ENCODE peak calls at places on chromosomes 11 and 22, in nine cellular contexts. D, T, N, F, J, Q, G, O and A are unnamed samples. For H3K9me3, the result is how much of the 10 kb centered on the place peaks cover.

GRCh38 chr22:46633334-46633890 is 13.2 kb downstream of the GRAMD4 start:
- DNase-seq in J (no peak), G (no peak), D (no peak), F (no peak), O (peak), T (no peak), Q (no peak), N (no peak), A (no peak)

GRCh38 chr11:130601141-130601540 is 152.7 kb downstream of the ADAMTS15 start:
- DNase-seq in F (peak), J (no peak), N (peak), Q (peak), T (no peak), G (no peak), O (peak), D (peak), A (no peak)

GRCh38 chr11:81237139-81237538 is 1496.5 kb downstream of the FAM181B start:
- DNase-seq in O (no peak), Q (peak), G (no peak), N (peak), J (peak), F (no peak), D (no peak), T (no peak), A (no peak)

GRCh38 chr22:37501610-37502341 is 15.6 kb upstream of the MFNG start:
- DNase-seq in D (peak), F (peak), T (peak), N (peak), J (peak), O (no peak), G (peak), Q (peak), A (peak)

GRCh38 chr11:8706673-8707432 is 24.3 kb downstream of the RPL27A start:
- DNase-seq in J (no peak), F (no peak), G (no peak), T (no peak), N (no peak), Q (no peak), O (no peak), D (no peak), A (no peak)

GRCh38 chr11:12235945-12236743 is 125.8 kb downstream of the MICAL2 start:
- DNase-seq in D (no peak), Q (peak), F (no peak), J (peak), O (no peak), N (peak), T (no peak), G (no peak), A (peak)

GRCh38 chr11:36421546-36422155 is 88.4 kb downstream of the TRAF6 start:
- DNase-seq in G (no peak), F (no peak), T (no peak), Q (no peak), N (peak), J (no peak), D (no peak), O (no peak), A (no peak)

GRCh38 chr22:22576244-22576988 is 17.4 kb upstream of the PRAME start:
- DNase-seq in N (peak), D (peak), O (peak), J (peak), Q (peak), F (peak), T (no peak), G (peak), A (no peak)

GRCh38 chr22:47031628-47031915 is 269.1 kb downstream of the TBC1D22A start:
- DNase-seq in J (no peak), D (no peak), O (no peak), N (no peak), T (no peak), F (no peak), G (no peak), Q (no peak), A (no peak)

GRCh38 chr11:114279778-114280532 is 16.2 kb upstream of the NNMT start:
- DNase-seq in Q (peak), D (no peak), J (peak), G (no peak), O (no peak), T (no peak), F (peak), N (peak), A (no peak)

GRCh38 chr11:130522284-130522961 is 74.0 kb downstream of the ADAMTS15 start:
- DNase-seq in T (peak), O (peak), F (peak), Q (peak), J (peak), G (peak), D (peak), N (peak), A (peak)

GRCh38 chr22:33652596-33652995 is 267.7 kb downstream of the LARGE1 start:
- DNase-seq in N (no peak), G (no peak), J (no peak), Q (no peak), F (peak), T (no peak), D (no peak), O (no peak), A (no peak)

GRCh38 chr11:73916435-73916834 is 34.4 kb upstream of the DNAJB13 start:
- DNase-seq in O (no peak), G (no peak), D (no peak), F (no peak), T (no peak), N (no peak), J (no peak), Q (no peak), A (no peak)

GRCh38 chr22:46734830-46735453 is 3.1 kb downstream of the CERK start:
- DNase-seq in J (peak), D (no peak), N (no peak), G (no peak), F (peak), Q (no peak), O (no peak), T (no peak), A (no peak)

GRCh38 chr22:43964314-43964857 is 9.1 kb downstream of the SAMM50 start:
- DNase-seq in O (no peak), T (no peak), Q (no peak), F (no peak), D (no peak), N (no peak), J (no peak), G (no peak), A (no peak)

GRCh38 chr11:45193695-45194094 is 47.3 kb downstream of the PRDM11 start:
- DNase-seq in G (no peak), T (no peak), F (no peak), O (peak), D (no peak), Q (peak), N (no peak), J (no peak), A (no peak)

GRCh38 chr11:63490551-63491239 is at the start of gene PLAAT5:
- DNase-seq in T (no peak), G (peak), D (no peak), F (no peak), N (peak), Q (peak), O (peak), J (no peak), A (no peak)

GRCh38 chr11:91625495-91625894 is 599.1 kb upstream of the FAT3 start:
- DNase-seq in N (peak), D (no peak), O (no peak), G (no peak), Q (no peak), F (no peak), T (no peak), J (peak), A (no peak)

GRCh38 chr22:34111210-34111824 is 191.0 kb upstream of the LARGE1 start:
- DNase-seq in F (peak), Q (peak), J (no peak), T (no peak), O (no peak), G (peak), D (peak), N (peak), A (no peak)

GRCh38 chr11:1119282-1120146 is 38.2 kb upstream of the MUC5AC start:
- DNase-seq in F (peak), D (no peak), N (no peak), O (peak), G (peak), Q (no peak), T (no peak), J (no peak), A (no peak)

GRCh38 chr11:660681-661444 is 23.8 kb downstream of the DRD4 start:
- DNase-seq in F (no peak), O (no peak), J (no peak), D (no peak), G (no peak), N (no peak), T (no peak), Q (no peak), A (no peak)

GRCh38 chr11:73186294-73186850 is 31.7 kb upstream of the P2RY2 start:
- DNase-seq in Q (no peak), G (no peak), D (no peak), T (no peak), J (no peak), N (no peak), F (peak), O (no peak), A (no peak)

GRCh38 chr11:1926156-1927031 is 6.9 kb downstream of the TNNT3 start:
- DNase-seq in Q (no peak), G (no peak), T (no peak), J (no peak), D (peak), F (no peak), N (no peak), O (peak), A (no peak)

GRCh38 chr11:78935408-78936101 is 360.9 kb upstream of the NARS2 start:
- DNase-seq in G (no peak), F (no peak), Q (peak), D (no peak), T (no peak), J (no peak), N (peak), O (no peak), A (no peak)

GRCh38 chr11:68810164-68810563 is 31.6 kb downstream of the CPT1A start:
- DNase-seq in J (no peak), D (peak), T (no peak), O (peak), F (peak), Q (no peak), N (no peak), G (peak), A (no peak)

GRCh38 chr11:118064956-118065355 is 11.9 kb upstream of the TMPRSS4 start:
- DNase-seq in D (no peak), F (no peak), J (no peak), T (no peak), N (no peak), Q (no peak), G (no peak), O (no peak), A (no peak)

GRCh38 chr11:62337682-62338181 is 484 bp downstream of the ASRGL1 start:
- DNase-seq in F (peak), N (no peak), D (peak), J (peak), T (no peak), O (peak), Q (peak), G (peak), A (no peak)

GRCh38 chr22:32396746-32397145 is 15.3 kb downstream of the RTCB start:
- DNase-seq in J (no peak), Q (peak), N (no peak), G (no peak), O (no peak), T (no peak), D (no peak), F (no peak), A (no peak)

GRCh38 chr11:17845431-17845881 is 110.9 kb downstream of the KCNC1 start:
- DNase-seq in G (no peak), Q (peak), N (peak), D (no peak), F (no peak), O (no peak), T (no peak), J (no peak), A (peak)

GRCh38 chr11:100727410-100727809 is 40.3 kb downstream of the ARHGAP42 start:
- DNase-seq in G (no peak), O (no peak), D (peak), N (no peak), Q (peak), F (no peak), T (no peak), J (no peak), A (no peak)

GRCh38 chr22:42308887-42309468 is 38.5 kb upstream of the TCF20 start:
- DNase-seq in J (no peak), F (no peak), D (no peak), G (no peak), O (no peak), N (no peak), Q (no peak), T (no peak), A (no peak)

GRCh38 chr11:27347949-27348879 is 14.8 kb downstream of the CCDC34 start:
- DNase-seq in D (no peak), G (no peak), Q (no peak), F (no peak), J (no peak), O (no peak), N (no peak), T (no peak), A (no peak)

GRCh38 chr11:1946812-1947480 is at the start of gene MRPL23:
- DNase-seq in T (no peak), J (no peak), F (no peak), N (no peak), G (no peak), Q (no peak), D (peak), O (peak), A (no peak)

GRCh38 chr11:69115586-69116560 is 39.9 kb upstream of the SMIM38 start:
- DNase-seq in T (no peak), J (no peak), N (peak), Q (peak), O (peak), D (peak), G (peak), F (no peak), A (no peak)

GRCh38 chr11:47233989-47234668 is 14.5 kb downstream of the ACP2 start:
- DNase-seq in T (no peak), F (peak), Q (peak), D (peak), O (peak), N (peak), J (peak), G (no peak), A (no peak)

GRCh38 chr11:41799747-41800146 is 340.3 kb upstream of the LRRC4C start:
- DNase-seq in Q (no peak), O (no peak), G (no peak), T (no peak), N (no peak), J (no peak), D (no peak), F (no peak), A (no peak)

GRCh38 chr11:97965849-97966646 is 1054.7 kb upstream of the CNTN5 start:
- DNase-seq in D (no peak), J (peak), G (no peak), N (peak), F (no peak), Q (peak), O (no peak), T (no peak), A (peak)

GRCh38 chr11:43270468-43270867 is 41.3 kb upstream of the API5 start:
- DNase-seq in O (no peak), D (no peak), F (no peak), G (no peak), J (no peak), T (no peak), Q (no peak), N (no peak), A (no peak)

GRCh38 chr11:43268161-43268560 is 43.6 kb upstream of the API5 start:
- DNase-seq in D (peak), N (no peak), G (peak), J (no peak), T (no peak), Q (no peak), F (peak), O (peak), A (no peak)

GRCh38 chr11:43269229-43269928 is 42.4 kb upstream of the API5 start:
- DNase-seq in N (no peak), T (no peak), G (no peak), J (no peak), Q (no peak), F (no peak), O (peak), D (peak), A (no peak)

GRCh38 chr11:43268786-43269185 is 43.0 kb upstream of the API5 start:
- DNase-seq in N (no peak), Q (no peak), J (no peak), F (no peak), T (no peak), G (no peak), O (no peak), D (no peak), A (no peak)
- TF ChIP-seq CTCF in N (no peak), Q (no peak), J (no peak), F (no peak), T (no peak), G (no peak), O (no peak), D (no peak), A (no peak)

GRCh38 chr22:40020956-40021355 is 26.2 kb downstream of the FAM83F start:
- DNase-seq in T (no peak), Q (no peak), F (no peak), O (no peak), J (no peak), G (no peak), D (no peak), N (no peak), A (no peak)
- H3K27ac ChIP-seq in T (no peak), Q (no peak), F (no peak), O (no peak), J (no peak), G (no peak), D (no peak), N (no peak), A (no peak)

GRCh38 chr11:128508785-128509518 is 78.4 kb downstream of the ETS1 start:
- DNase-seq in T (no peak), J (no peak), D (no peak), O (no peak), N (peak), G (no peak), F (no peak), Q (no peak), A (no peak)
- H3K9me3 ChIP-seq in T (under half), J (under half), D (under half), O (under half), N (under half), G (under half), F (under half), Q (under half), A (under half)

GRCh38 chr22:49564666-49565515 is 262.8 kb downstream of the BRD1 start:
- DNase-seq in F (no peak), G (no peak), J (no peak), N (no peak), Q (no peak), D (no peak), T (no peak), O (no peak), A (no peak)

GRCh38 chr22:49565516-49565855 is 262.2 kb downstream of the BRD1 start:
- DNase-seq in T (no peak), N (no peak), G (no peak), J (no peak), D (no peak), O (no peak), Q (no peak), F (no peak), A (no peak)

GRCh38 chr22:49561976-49562375 is 265.7 kb downstream of the BRD1 start:
- DNase-seq in F (no peak), Q (no peak), N (no peak), D (no peak), O (no peak), J (no peak), T (no peak), G (no peak), A (no peak)

GRCh38 chr22:49562685-49563249 is 264.9 kb downstream of the BRD1 start:
- DNase-seq in F (no peak), G (no peak), O (no peak), Q (no peak), J (no peak), N (no peak), D (no peak), T (no peak), A (no peak)

DNA sequence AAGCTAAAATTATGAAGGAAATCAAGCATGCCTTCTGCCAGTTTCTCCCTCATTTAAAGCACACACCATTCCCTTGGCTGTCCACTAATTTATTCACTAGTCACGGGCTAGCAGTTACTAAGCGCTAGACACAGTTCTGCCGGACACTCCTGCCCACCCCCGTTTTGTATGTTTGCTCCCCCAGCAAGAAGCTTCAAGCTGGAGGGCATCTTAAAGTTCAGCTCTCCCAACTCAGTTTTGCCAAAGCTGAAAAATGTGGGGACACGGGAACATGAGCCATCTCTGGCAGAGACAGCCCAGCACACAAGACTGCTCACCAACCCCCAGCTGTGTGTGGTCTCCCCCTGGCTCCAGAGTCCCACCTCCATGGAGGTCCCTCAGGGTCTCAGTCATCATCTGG is 263.6 kb downstream of the BRD1 start:
- DNase-seq in G (no peak), Q (no peak), O (no peak), N (no peak), D (no peak), T (no peak), F (no peak), J (no peak), A (no peak)
- TF ChIP-seq CTCF in G (no peak), Q (no peak), O (no peak), N (no peak), D (no peak), T (no peak), F (no peak), J (no peak), A (no peak)

DNA sequence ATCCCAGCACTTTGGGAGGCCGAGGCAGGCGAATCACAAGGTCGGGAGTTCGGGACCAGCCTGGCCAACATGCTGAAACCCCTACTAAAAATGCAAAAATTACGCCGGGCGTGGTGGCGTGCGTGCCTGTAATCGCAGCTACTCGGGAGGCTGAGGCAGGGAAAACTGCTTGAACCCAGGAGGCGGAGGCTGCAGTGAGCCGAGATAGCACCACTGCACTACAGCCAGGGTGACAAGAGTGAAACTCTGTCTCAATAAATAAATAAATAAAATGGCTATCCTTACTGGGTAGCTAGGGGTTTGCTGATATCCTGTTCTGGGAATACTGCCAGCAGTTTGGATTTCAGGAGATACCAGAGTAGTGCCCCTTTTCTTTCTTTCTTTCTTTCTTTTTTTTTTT is 2.4 kb upstream of the RBM14 start:
- DNase-seq in T (no peak), N (no peak), Q (peak), G (no peak), F (no peak), D (no peak), J (no peak), O (no peak), A (no peak)
- H3K27ac ChIP-seq in T (no peak), N (no peak), Q (no peak), G (no peak), F (no peak), D (no peak), J (no peak), O (no peak), A (no peak)

DNA sequence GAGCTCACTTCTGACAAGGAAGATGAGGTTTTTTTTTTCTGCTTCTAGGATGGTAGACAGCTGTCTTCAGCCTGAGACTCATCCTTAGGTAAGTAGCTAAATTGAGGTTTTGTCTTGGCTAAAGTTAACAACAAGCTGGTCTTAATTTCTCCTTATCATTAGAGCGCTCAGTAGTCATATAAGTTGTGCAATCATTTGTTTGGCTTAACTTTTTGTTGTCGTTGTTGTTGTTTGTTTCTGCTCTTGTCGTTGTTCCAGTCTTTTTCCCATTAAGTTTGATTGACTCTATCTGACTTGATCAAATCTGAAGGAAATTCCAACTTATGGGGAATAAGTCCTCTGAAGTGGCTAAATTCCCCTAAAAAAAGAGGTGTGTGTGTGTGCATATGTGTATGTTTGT is 33.0 kb downstream of the GLYATL2 start:
- DNase-seq in J (no peak), O (no peak), G (no peak), T (no peak), N (no peak), F (no peak), Q (no peak), D (no peak), A (no peak)
- H3K9me3 ChIP-seq in J (under half), O (under half), G (under half), T (under half), N (under half), F (under half), Q (under half), D (under half), A (under half)